ENCODE peak calls at places on chromosomes 7 and 10, in four cellular contexts. F is GM12878, P is K562, S is neuronal stem cell. U is an unnamed sample.

GRCh38 chr10:99730026-99730425 is 1.9 kb downstream of the COX15 start:
- DNase-seq in F (no peak), P (no peak), S (no peak), U (no peak)

GRCh38 chr10:73991846-73992245 is 6.1 kb upstream of the VCL start:
- DNase-seq in F (no peak), P (peak; percentile 85), S (no peak), U (peak; percentile 65)

GRCh38 chr10:112815238-112816032 is 134.6 kb upstream of the TCF7L2 start:
- DNase-seq in F (no peak), P (no peak), S (no peak), U (no peak)

GRCh38 chr10:79184649-79185048 is 115.9 kb downstream of the ZMIZ1 start:
- DNase-seq in F (no peak), P (no peak), S (no peak), U (no peak)

GRCh38 chr10:6716521-6716920 is 136.4 kb upstream of the PRKCQ start:
- DNase-seq in F (no peak), P (no peak), S (no peak), U (no peak)

GRCh38 chr7:77409739-77410545 is 6.2 kb downstream of the GSAP start:
- DNase-seq in F (no peak), P (no peak), S (no peak), U (no peak)

GRCh38 chr7:106841896-106842390 is 23.1 kb upstream of the PIK3CG start:
- DNase-seq in F (no peak), P (no peak), S (no peak), U (no peak)

GRCh38 chr7:132857703-132858102 is 224.2 kb downstream of the CHCHD3 start:
- DNase-seq in F (no peak), P (no peak), S (no peak), U (no peak)

GRCh38 chr7:108497082-108497725 is 28.7 kb downstream of the PNPLA8 start:
- DNase-seq in F (peak; percentile 24), P (peak; percentile 70), S (peak; percentile 50), U (no peak)

GRCh38 chr10:70381491-70382421 is 669 bp downstream of the LRRC20 start:
- DNase-seq in F (no peak), P (peak; percentile 72), S (no peak), U (no peak)

GRCh38 chr7:94655884-94656657 is at the start of gene SGCE:
- DNase-seq in F (peak; percentile 28), P (peak; percentile 38), S (peak; percentile 74), U (peak; percentile 29)

GRCh38 chr7:159125944-159126248 is 18.8 kb downstream of the VIPR2 start:
- DNase-seq in F (no peak), P (no peak), S (no peak), U (no peak)

GRCh38 chr10:119595715-119596515 is 849 bp downstream of the TIAL1 start:
- DNase-seq in F (no peak), P (peak; percentile 66), S (no peak), U (peak; percentile 31)

GRCh38 chr7:120185940-120186682 is 86.9 kb upstream of the KCND2 start:
- DNase-seq in F (no peak), P (no peak), S (no peak), U (no peak)

GRCh38 chr7:120190566-120190965 is 82.4 kb upstream of the KCND2 start:
- DNase-seq in F (no peak), P (no peak), S (peak; percentile 27), U (no peak)

GRCh38 chr7:120189623-120190022 is 83.4 kb upstream of the KCND2 start:
- DNase-seq in F (no peak), P (no peak), S (no peak), U (no peak)

GRCh38 chr7:120186688-120187087 is 86.3 kb upstream of the KCND2 start:
- DNase-seq in F (no peak), P (no peak), S (no peak), U (no peak)

GRCh38 chr7:120190109-120190508 is 82.9 kb upstream of the KCND2 start:
- DNase-seq in F (no peak), P (no peak), S (no peak), U (no peak)
- H3K9me3 ChIP-seq in F (no peaks in the 10 kb centered on the region), P (no peaks in the 10 kb centered on the region), S (no peaks in the 10 kb centered on the region), U (no peaks in the 10 kb centered on the region)

GRCh38 chr7:63073286-63073685 is 925.4 kb upstream of the ZNF722 start:
- DNase-seq in F (no peak), P (no peak), S (no peak), U (no peak)

GRCh38 chr7:63071920-63072319 is 926.7 kb upstream of the ZNF722 start:
- DNase-seq in F (no peak), P (no peak), S (no peak), U (no peak)

GRCh38 chr7:63070696-63071095 is 928.0 kb upstream of the ZNF722 start:
- DNase-seq in F (no peak), P (no peak), S (no peak), U (no peak)

GRCh38 chr7:63072806-63073205 is 925.8 kb upstream of the ZNF722 start:
- DNase-seq in F (no peak), P (no peak), S (no peak), U (no peak)

DNA sequence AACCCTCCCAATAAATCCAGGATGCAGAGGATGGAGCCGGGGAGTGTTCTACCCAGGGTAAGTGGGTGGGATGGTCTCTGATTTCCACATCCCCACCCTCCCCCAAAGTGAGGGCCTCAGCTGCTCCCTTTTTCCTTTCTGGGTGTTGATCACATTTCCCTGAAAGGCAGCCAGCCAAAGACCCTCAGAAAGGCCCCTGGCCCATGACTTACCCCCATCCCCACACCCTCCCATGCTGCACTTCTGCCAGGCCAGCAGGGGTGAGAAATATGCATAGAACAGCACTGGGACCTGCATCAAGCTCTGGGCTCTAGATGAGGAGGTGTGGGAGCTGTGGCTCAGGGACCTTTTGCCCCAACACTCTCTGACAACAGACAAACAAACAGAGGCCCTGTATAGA is 927.3 kb upstream of the ZNF722 start:
- DNase-seq in F (no peak), P (no peak), S (no peak), U (no peak)
- H3K9me3 ChIP-seq in F (no peaks in the 10 kb centered on the region), P (no peaks in the 10 kb centered on the region), S (no peaks in the 10 kb centered on the region), U (no peaks in the 10 kb centered on the region)

GRCh38 chr7:135236727-135237126 is 3.1 kb downstream of the STRA8 start:
- DNase-seq in F (peak; percentile 53), P (no peak), S (no peak), U (no peak)
- H3K9me3 ChIP-seq in F (no peaks in the 10 kb centered on the region), P (no peaks in the 10 kb centered on the region), S (no peaks in the 10 kb centered on the region), U (no peaks in the 10 kb centered on the region)

GRCh38 chr7:16399916-16400895 is 21.1 kb downstream of the CRPPA start:
- DNase-seq in F (no peak), P (no peak), S (no peak), U (no peak)
- H3K9me3 ChIP-seq in F (peaks cover 27% of the 10 kb centered on the region), P (peaks cover 70% of the 10 kb centered on the region), S (peaks cover 26% of the 10 kb centered on the region), U (no peaks in the 10 kb centered on the region)

GRCh38 chr7:157568785-157569584 is 232.2 kb downstream of the DNAJB6 start:
- DNase-seq in F (no peak), P (no peak), S (peak; percentile 26), U (peak; percentile 23)

GRCh38 chr7:157566631-157567006 is 229.8 kb downstream of the DNAJB6 start:
- DNase-seq in F (no peak), P (no peak), S (no peak), U (no peak)

GRCh38 chr7:157567666-157568065 is 230.9 kb downstream of the DNAJB6 start:
- DNase-seq in F (no peak), P (no peak), S (no peak), U (no peak)

GRCh38 chr7:157569967-157570366 is 233.2 kb downstream of the DNAJB6 start:
- DNase-seq in F (no peak), P (no peak), S (no peak), U (no peak)

GRCh38 chr7:157568071-157568784 is 231.4 kb downstream of the DNAJB6 start:
- DNase-seq in F (no peak), P (no peak), S (no peak), U (no peak)
- H3K9me3 ChIP-seq in F (no peaks in the 10 kb centered on the region), P (peaks cover 2% of the 10 kb centered on the region), S (peaks cover 20% of the 10 kb centered on the region), U (no peaks in the 10 kb centered on the region)

GRCh38 chr10:18566177-18566576 is 85.2 kb downstream of the NSUN6 start:
- DNase-seq in F (no peak), P (no peak), S (no peak), U (no peak)
- H3K9me3 ChIP-seq in F (no peaks in the 10 kb centered on the region), P (peaks cover 8% of the 10 kb centered on the region), S (peaks cover 12% of the 10 kb centered on the region), U (peaks cover 15% of the 10 kb centered on the region)

U was measured in T-helper 17 cell.